ENCODE peak calls at places on chromosome 19, in five cellular contexts. H is lower leg skin, I is breast epithelium, O is spleen, F is body of pancreas. E is an unnamed sample.

GRCh38 chr19:45762870-45763631 is 6.0 kb downstream of the SIX5 start:
- DNase-seq in H (no peak), I (no peak), O (no peak), F (no peak), E (no peak)

GRCh38 chr19:46365561-46365960 is 18.7 kb downstream of the PPP5C start:
- DNase-seq in H (no peak), I (no peak), O (no peak), F (no peak), E (no peak)

GRCh38 chr19:2049741-2050348 is 1.2 kb downstream of the MKNK2 start:
- DNase-seq in H (peak; percentile 74), I (peak; percentile 88), O (peak; percentile 96), F (peak; percentile 96), E (peak; percentile 97)

GRCh38 chr19:55451522-55452380 is 8.7 kb upstream of the SHISA7 start:
- DNase-seq in H (no peak), I (no peak), O (no peak), F (no peak), E (peak; percentile 85)

GRCh38 chr19:17866312-17867012 is 5.3 kb upstream of the SLC5A5 start:
- DNase-seq in H (no peak), I (no peak), O (no peak), F (no peak), E (no peak)

GRCh38 chr19:1270168-1270853 is 1.2 kb downstream of the CIRBP start:
- DNase-seq in H (peak; percentile 55), I (no peak), O (peak; percentile 80), F (peak; percentile 64), E (peak; percentile 58)

GRCh38 chr19:39765091-39766076 is 13.3 kb upstream of the LEUTX start:
- DNase-seq in H (no peak), I (no peak), O (no peak), F (peak; percentile 22), E (no peak)

GRCh38 chr19:55358493-55358892 is 4.0 kb upstream of the COX6B2 start:
- DNase-seq in H (no peak), I (no peak), O (no peak), F (no peak), E (peak; percentile 65)

GRCh38 chr19:43534811-43535761 is 2.1 kb downstream of the ZNF575 start:
- DNase-seq in H (no peak), I (peak; percentile 64), O (peak; percentile 87), F (peak; percentile 61), E (peak; percentile 32)

GRCh38 chr19:29779921-29780320 is 31.9 kb upstream of the CCNE1 start:
- DNase-seq in H (no peak), I (no peak), O (no peak), F (no peak), E (no peak)

GRCh38 chr19:41837981-41838708 is 6.3 kb downstream of the LYPD4 start:
- DNase-seq in H (no peak), I (no peak), O (no peak), F (no peak), E (no peak)

GRCh38 chr19:45097776-45098520 is 5.0 kb downstream of the PPP1R37 start:
- DNase-seq in H (peak; percentile 61), I (peak; percentile 80), O (no peak), F (peak; percentile 73), E (no peak)

GRCh38 chr19:35543280-35544109 is 1.9 kb upstream of the TMEM147 start:
- DNase-seq in H (no peak), I (no peak), O (no peak), F (no peak), E (no peak)

GRCh38 chr19:27872370-27872769 is 1340.6 kb downstream of the UQCRFS1 start:
- DNase-seq in H (no peak), I (no peak), O (no peak), F (no peak), E (no peak)

GRCh38 chr19:3687774-3688706 is 12.2 kb downstream of the PIP5K1C start:
- DNase-seq in H (no peak), I (peak; percentile 78), O (peak; percentile 86), F (peak; percentile 49), E (peak; percentile 49)

GRCh38 chr19:50897191-50897607 is 14.0 kb downstream of the KLK4 start:
- DNase-seq in H (no peak), I (no peak), O (no peak), F (no peak), E (no peak)

GRCh38 chr19:36577271-36577996 is 4.3 kb upstream of the ZNF529 start:
- DNase-seq in H (no peak), I (no peak), O (no peak), F (no peak), E (no peak)

GRCh38 chr19:2032296-2032941 is 16.9 kb upstream of the BTBD2 start:
- DNase-seq in H (peak; percentile 97), I (peak; percentile 99), O (peak; percentile 97), F (peak; percentile 98), E (peak; percentile 99)

GRCh38 chr19:46776927-46777911 is 11.2 kb downstream of the SLC1A5 start:
- DNase-seq in H (no peak), I (no peak), O (no peak), F (no peak), E (no peak)

GRCh38 chr19:1248454-1249297 is at the start of gene MIDN:
- DNase-seq in H (peak; percentile 67), I (peak; percentile 84), O (peak; percentile 96), F (peak; percentile 90), E (peak; percentile 97)

GRCh38 chr19:1852729-1853128 is 4.4 kb upstream of the REXO1 start:
- DNase-seq in H (no peak), I (no peak), O (peak; percentile 80), F (no peak), E (no peak)

GRCh38 chr19:42252365-42253244 is 2.3 kb downstream of the ERF start:
- DNase-seq in H (peak; percentile 45), I (no peak), O (peak; percentile 81), F (peak; percentile 65), E (no peak)

GRCh38 chr19:54183431-54183830 is 5.9 kb downstream of the MBOAT7 start:
- DNase-seq in H (no peak), I (no peak), O (peak; percentile 67), F (no peak), E (no peak)

GRCh38 chr19:45403781-45404556 is 900 bp downstream of the PPP1R13L start:
- DNase-seq in H (peak; percentile 60), I (peak; percentile 81), O (peak; percentile 87), F (peak; percentile 77), E (no peak)

GRCh38 chr19:8482696-8483095 is 19.7 kb downstream of the PRAM1 start:
- DNase-seq in H (no peak), I (no peak), O (peak; percentile 38), F (no peak), E (no peak)

GRCh38 chr19:2254052-2254872 is 2.0 kb downstream of the JSRP1 start:
- DNase-seq in H (no peak), I (no peak), O (no peak), F (no peak), E (no peak)

GRCh38 chr19:7618366-7618765 is 11.0 kb downstream of the XAB2 start:
- DNase-seq in H (no peak), I (peak; percentile 71), O (no peak), F (peak; percentile 83), E (no peak)

GRCh38 chr19:46069841-46070341 is 29.1 kb upstream of the IGFL4 start:
- DNase-seq in H (no peak), I (no peak), O (no peak), F (no peak), E (no peak)

GRCh38 chr19:40674291-40674690 is 16.2 kb downstream of the NUMBL start:
- DNase-seq in H (no peak), I (no peak), O (peak; percentile 32), F (no peak), E (no peak)

GRCh38 chr19:33150852-33151518 is 19.1 kb downstream of the WDR88 start:
- DNase-seq in H (no peak), I (no peak), O (no peak), F (no peak), E (no peak)

GRCh38 chr19:17543991-17544390 is 11.5 kb upstream of the COLGALT1 start:
- DNase-seq in H (no peak), I (no peak), O (no peak), F (no peak), E (no peak)

GRCh38 chr19:45455707-45456499 is 11.9 kb upstream of the FOSB start:
- DNase-seq in H (peak; percentile 88), I (peak; percentile 95), O (peak; percentile 81), F (peak; percentile 98), E (peak; percentile 94)

GRCh38 chr19:7376151-7376852 is 27.6 kb downstream of the ARHGEF18 start:
- DNase-seq in H (no peak), I (no peak), O (no peak), F (no peak), E (no peak)

GRCh38 chr19:11617207-11618062 is 20.2 kb downstream of the ZNF627 start:
- DNase-seq in H (no peak), I (no peak), O (no peak), F (no peak), E (no peak)

GRCh38 chr19:10346509-10346908 is 7.1 kb upstream of the ICAM3 start:
- DNase-seq in H (no peak), I (no peak), O (no peak), F (peak; percentile 68), E (peak; percentile 86)
- TF ChIP-seq POLR2A in H (no peak), I (no peak), O (no peak), F (no peak), E (peak; percentile 20)

DNA sequence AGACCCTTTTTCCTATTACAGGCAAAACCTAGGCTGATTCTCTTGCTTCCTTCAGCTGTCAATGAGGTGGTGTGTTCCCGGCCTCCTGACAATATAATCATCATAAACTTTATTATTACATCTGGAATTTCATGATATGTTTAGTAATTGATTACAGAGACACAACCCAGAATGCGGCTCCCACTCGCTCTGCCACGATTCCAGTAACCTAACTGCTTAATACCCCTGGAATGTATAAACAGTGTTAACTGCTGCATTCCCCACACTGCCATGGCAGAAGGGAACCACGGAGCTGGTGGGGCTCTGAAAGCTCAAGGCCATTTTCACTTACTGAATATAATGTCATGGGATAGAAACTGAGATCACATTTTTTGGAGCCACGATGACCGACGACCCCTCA is 17.1 kb downstream of the TSHZ3 start:
- DNase-seq in H (no peak), I (no peak), O (no peak), F (no peak), E (no peak)
- TF ChIP-seq POLR2A in H (no peak), I (no peak), O (no peak), F (no peak), E (no peak)

GRCh38 chr19:23758187-23759074 is at the start of gene ZNF681:
- DNase-seq in H (peak; percentile 91), I (peak; percentile 89), O (peak; percentile 94), F (peak; percentile 89), E (peak; percentile 94)
- TF ChIP-seq POLR2A in H (no peak), I (no peak), O (peak; percentile 30), F (peak; percentile 70), E (peak; percentile 45)

DNA sequence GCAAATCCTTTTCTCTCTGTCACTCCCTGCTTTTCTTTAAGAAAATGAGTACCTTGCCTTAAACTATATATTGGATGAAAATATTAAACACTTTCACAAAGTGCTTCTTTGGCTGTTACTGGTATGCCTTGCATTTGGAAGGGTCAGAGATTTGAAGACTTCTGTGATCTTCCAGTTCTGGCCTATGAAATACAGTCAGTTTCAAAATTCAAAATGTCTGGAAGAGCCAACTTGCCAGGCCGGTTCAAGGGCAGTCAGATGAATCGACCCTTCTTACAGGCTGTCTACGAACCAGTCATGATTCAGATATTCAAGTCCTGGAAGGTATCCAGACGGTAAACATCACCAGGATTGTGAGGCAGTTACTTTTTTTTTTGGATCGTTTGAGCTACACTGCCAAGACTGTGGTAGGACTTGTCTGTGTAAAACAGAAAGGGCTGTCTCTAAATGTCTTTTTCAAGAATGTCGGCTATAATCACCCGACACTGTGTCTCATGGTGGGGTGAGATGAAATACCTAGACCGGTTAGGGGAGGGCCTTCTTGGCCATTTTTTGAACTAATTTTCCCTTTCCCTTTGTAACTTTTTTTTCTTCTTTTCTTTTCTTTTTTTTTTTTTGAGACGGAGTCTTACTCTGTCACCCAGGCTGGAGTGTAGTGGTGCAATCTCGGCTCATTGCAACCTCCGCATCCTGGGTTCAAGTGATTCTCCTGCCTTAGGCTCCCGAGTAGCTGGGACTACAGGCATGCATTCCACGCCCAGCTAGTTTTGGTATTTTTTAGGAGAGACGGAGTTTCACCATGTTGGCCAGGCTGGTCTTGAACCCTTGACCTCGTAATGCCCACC is 11.2 kb downstream of the ACTN4 start:
- DNase-seq in H (peak; percentile 70), I (no peak), O (no peak), F (peak; percentile 91), E (no peak)
- TF ChIP-seq POLR2A in H (no peak), I (peak; percentile 45), O (no peak), F (peak; percentile 36), E (no peak)